ENCODE peak calls at places on chromosomes 1 and 21, in four cellular contexts. S is transverse colon, T is fibroblast of lung, D is heart right ventricle. O is an unnamed sample.

GRCh38 chr1:155871390-155871789 is 12.0 kb downstream of the SYT11 start:
- DNase-seq in S (no peak), T (peak), D (peak), O (no peak)

GRCh38 chr1:230772457-230773395 is 25.5 kb downstream of the CAPN9 start:
- DNase-seq in S (no peak), T (peak), D (peak), O (peak)

GRCh38 chr1:35574655-35575400 is 1.7 kb downstream of the TFAP2E start:
- DNase-seq in S (no peak), T (no peak), D (no peak), O (no peak)

GRCh38 chr1:96978867-96979266 is 257.3 kb downstream of the PTBP2 start:
- DNase-seq in S (no peak), T (no peak), D (no peak), O (no peak)

GRCh38 chr1:189289346-189289745 is 1188.3 kb downstream of the BRINP3 start:
- DNase-seq in S (no peak), T (no peak), D (no peak), O (no peak)

GRCh38 chr21:26115346-26115745 is 55.2 kb downstream of the APP start:
- DNase-seq in S (no peak), T (no peak), D (no peak), O (no peak)

GRCh38 chr1:48644190-48644930 is 132.3 kb downstream of the BEND5 start:
- DNase-seq in S (no peak), T (no peak), D (no peak), O (no peak)

GRCh38 chr1:58727363-58727762 is 27.5 kb upstream of the MYSM1 start:
- DNase-seq in S (no peak), T (peak), D (no peak), O (peak)

GRCh38 chr1:205286335-205286950 is 35.1 kb downstream of the NUAK2 start:
- DNase-seq in S (peak), T (peak), D (no peak), O (no peak)

GRCh38 chr1:8024329-8024728 is 1.8 kb downstream of the ERRFI1 start:
- DNase-seq in S (no peak), T (peak), D (no peak), O (no peak)

GRCh38 chr21:45534591-45535331 is 7.5 kb downstream of the SLC19A1 start:
- DNase-seq in S (peak), T (peak), D (peak), O (no peak)

GRCh38 chr1:70503358-70503757 is 92.3 kb downstream of the CTH start:
- DNase-seq in S (no peak), T (peak), D (no peak), O (no peak)

GRCh38 chr1:157040802-157041201 is 4.7 kb downstream of the ARHGEF11 start:
- DNase-seq in S (no peak), T (peak), D (no peak), O (no peak)

GRCh38 chr1:177413982-177414654 is 243.4 kb downstream of the BRINP2 start:
- DNase-seq in S (no peak), T (no peak), D (no peak), O (no peak)

GRCh38 chr1:85894651-85895050 is 186.4 kb upstream of the ZNHIT6 start:
- DNase-seq in S (no peak), T (peak), D (peak), O (peak)

GRCh38 chr1:116365353-116365780 is 7.7 kb upstream of the ATP1A1 start:
- DNase-seq in S (no peak), T (no peak), D (no peak), O (no peak)

GRCh38 chr1:21937372-21938121 is 437 bp upstream of the HSPG2 start:
- DNase-seq in S (peak), T (peak), D (peak), O (peak)

GRCh38 chr1:61141288-61142044 is 59.1 kb downstream of the NFIA start:
- DNase-seq in S (no peak), T (peak), D (no peak), O (peak)

GRCh38 chr1:27397749-27398148 is 5.3 kb downstream of the GPR3 start:
- DNase-seq in S (no peak), T (no peak), D (no peak), O (no peak)

GRCh38 chr1:2356911-2357845 is 34.2 kb downstream of the MORN1 start:
- DNase-seq in S (no peak), T (no peak), D (no peak), O (no peak)
- H3K27ac ChIP-seq in S (no peak), T (no peak), D (no peak), O (peak)

GRCh38 chr1:3415260-3415952 is 39.1 kb upstream of the ARHGEF16 start:
- DNase-seq in S (no peak), T (no peak), D (peak), O (no peak)

GRCh38 chr1:3411806-3412205 is 42.7 kb upstream of the ARHGEF16 start:
- DNase-seq in S (no peak), T (no peak), D (no peak), O (no peak)

GRCh38 chr1:3412376-3412775 is 42.1 kb upstream of the ARHGEF16 start:
- DNase-seq in S (no peak), T (no peak), D (no peak), O (no peak)

GRCh38 chr1:3417082-3417728 is 37.3 kb upstream of the ARHGEF16 start:
- DNase-seq in S (no peak), T (no peak), D (no peak), O (no peak)

DNA sequence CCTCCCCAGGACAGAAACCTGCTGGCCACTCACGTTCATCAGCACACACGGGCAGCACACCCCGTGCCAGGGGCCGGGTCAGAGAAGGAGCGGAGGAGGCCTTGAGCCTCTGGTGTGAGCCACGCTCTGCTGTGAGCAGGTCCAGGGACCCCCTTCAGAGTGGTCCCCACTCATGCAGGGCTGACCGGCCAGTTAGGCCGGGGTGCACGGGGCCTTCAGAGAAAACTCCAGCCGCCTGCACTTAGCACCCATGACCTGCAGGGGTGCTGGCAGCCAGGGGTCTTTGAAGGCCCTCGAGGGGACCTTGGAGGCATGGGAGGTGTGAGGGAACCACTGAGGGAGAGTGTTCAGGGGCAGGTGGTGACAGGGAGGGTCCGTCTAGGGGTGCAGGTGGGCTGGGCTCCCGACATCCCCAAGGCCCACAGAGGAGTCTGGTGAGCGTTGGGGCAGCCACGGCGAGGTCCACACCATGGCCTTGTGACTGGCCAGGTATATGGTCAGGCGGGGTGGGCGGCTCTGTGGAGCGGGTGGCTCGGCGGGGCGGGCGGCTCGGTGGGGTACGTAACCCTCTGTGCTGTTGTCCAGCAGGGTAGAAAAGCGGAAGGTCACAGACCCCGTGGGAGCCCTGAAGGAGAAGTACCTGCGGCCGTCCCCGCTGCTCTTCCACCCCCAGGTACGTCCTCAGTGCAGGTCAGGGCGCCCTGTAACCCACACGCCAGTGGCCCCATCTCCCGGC is 40.3 kb upstream of the ARHGEF16 start:
- DNase-seq in S (no peak), T (no peak), D (no peak), O (no peak)
- TF ChIP-seq CTCF in S (no peak), T (no peak), D (no peak), O (no peak)

DNA sequence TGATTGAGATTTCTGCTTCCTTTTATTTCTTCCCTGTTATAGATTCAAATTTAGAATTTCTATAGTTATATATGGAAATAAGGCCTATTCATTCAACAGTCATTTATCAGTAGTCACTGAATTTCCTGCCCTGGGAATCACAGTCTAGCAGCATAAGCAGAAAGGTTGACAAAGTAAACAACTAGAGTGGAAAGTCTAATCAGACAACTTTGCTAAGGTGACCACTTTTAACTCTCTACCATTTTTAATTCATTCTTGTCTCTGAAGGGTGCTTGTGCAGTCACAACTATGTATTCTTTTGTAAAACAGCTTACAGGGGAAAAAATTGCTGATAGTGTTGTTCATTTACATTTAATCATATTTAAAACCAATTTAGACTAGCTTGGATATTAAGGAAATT is 66.1 kb upstream of the PLA2G4A start:
- DNase-seq in S (no peak), T (peak), D (no peak), O (no peak)
- H3K27ac ChIP-seq in S (no peak), T (no peak), D (no peak), O (no peak)

DNA sequence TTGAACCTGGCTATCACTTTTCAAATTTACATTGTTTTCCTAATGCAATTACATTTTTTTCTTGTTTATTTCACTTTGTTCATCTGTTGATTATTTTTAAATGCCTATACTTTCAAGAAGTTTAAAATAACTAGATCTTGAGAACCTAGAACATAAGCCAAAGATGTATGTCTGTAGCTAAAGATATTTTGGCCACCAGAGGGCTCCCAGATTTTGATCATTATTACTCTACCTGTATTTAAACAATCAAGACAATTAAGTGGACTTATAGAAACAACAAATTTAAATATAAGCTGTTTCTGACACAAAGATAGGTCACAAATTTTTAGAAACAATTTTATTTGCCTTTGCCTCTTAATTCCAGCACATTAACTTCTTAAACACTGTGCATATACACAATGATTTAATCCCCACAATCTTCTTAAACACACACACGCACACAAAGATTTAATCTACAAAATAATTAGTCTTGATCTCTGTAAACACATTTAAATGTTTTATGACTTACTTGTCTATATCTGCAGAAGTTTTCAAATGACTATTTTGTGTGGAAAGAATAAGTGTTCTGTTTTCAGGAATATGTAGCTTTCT is 380.0 kb downstream of the DSCAM start:
- DNase-seq in S (no peak), T (peak), D (peak), O (no peak)
- TF ChIP-seq CTCF in S (no peak), T (no peak), D (peak), O (peak)

GRCh38 chr1:26096471-26096870 is 15.2 kb upstream of the PDIK1L start:
- DNase-seq in S (no peak), T (no peak), D (no peak), O (no peak)

GRCh38 chr1:26090893-26091292 is 20.7 kb upstream of the PDIK1L start:
- DNase-seq in S (no peak), T (no peak), D (no peak), O (no peak)

GRCh38 chr1:26092422-26092821 is 19.2 kb upstream of the PDIK1L start:
- DNase-seq in S (no peak), T (no peak), D (no peak), O (no peak)

GRCh38 chr1:26094677-26095383 is 16.8 kb upstream of the PDIK1L start:
- DNase-seq in S (no peak), T (no peak), D (peak), O (no peak)

GRCh38 chr1:26094076-26094669 is 17.5 kb upstream of the PDIK1L start:
- DNase-seq in S (no peak), T (peak), D (peak), O (no peak)
- H3K27ac ChIP-seq in S (no peak), T (no peak), D (peak), O (no peak)

O was measured in RWPE1.